ENCODE peak calls at places on chromosome 18, in seven cellular contexts. D is endodermal cell; H is iPS-NIHi11; X is stimulated activated CD4-positive, alpha-beta T cell treated with anti-CD3 and anti-CD28 coated beads, Interleukin-1b, Interleukin-23, amount 100 ng/mL, for 48 hours; R is aorta; M is coronary artery; Q is activated T-cell treated with anti-CD3 and anti-CD28 coated beads for 1 hour. Z is an unnamed sample.

GRCh38 chr18:28176674-28176932 is 327 bp downstream of the CDH2 start:
- DNase-seq in D (peak), H (no peak), R (no peak), X (no peak), Q (no peak), M (no peak), Z (no peak)

GRCh38 chr18:35041752-35042379 is 653 bp downstream of the MAPRE2 start:
- DNase-seq in H (no peak), M (no peak), R (no peak), Q (no peak), X (no peak), D (peak), Z (no peak)

GRCh38 chr18:7172611-7173010 is 55.0 kb upstream of the LAMA1 start:
- DNase-seq in M (no peak), Q (no peak), X (no peak), D (no peak), H (no peak), R (no peak), Z (no peak)

GRCh38 chr18:53944721-53945120 is 279.7 kb downstream of the MBD2 start:
- DNase-seq in D (no peak), X (no peak), R (no peak), M (no peak), H (no peak), Q (no peak), Z (peak)

GRCh38 chr18:46156124-46156745 is 52.0 kb downstream of the HAUS1 start:
- DNase-seq in Q (no peak), R (no peak), D (no peak), X (peak), M (no peak), H (no peak), Z (no peak)

GRCh38 chr18:8779251-8779650 is 73.9 kb downstream of the MTCL1 start:
- DNase-seq in X (no peak), M (no peak), R (no peak), Q (no peak), D (no peak), H (no peak), Z (no peak)

GRCh38 chr18:35682282-35682867 is 100.8 kb downstream of the GALNT1 start:
- DNase-seq in M (no peak), H (no peak), R (no peak), Q (no peak), D (no peak), X (no peak), Z (no peak)

GRCh38 chr18:12336251-12336650 is 28.2 kb downstream of the TUBB6 start:
- DNase-seq in D (peak), M (no peak), H (no peak), Q (no peak), X (no peak), R (no peak), Z (no peak)

GRCh38 chr18:54089749-54090459 is 134.6 kb downstream of the MBD2 start:
- DNase-seq in X (no peak), Q (no peak), D (no peak), M (no peak), R (no peak), H (no peak), Z (peak)

GRCh38 chr18:32114293-32114692 is 22.6 kb downstream of the RNF138 start:
- DNase-seq in D (no peak), R (no peak), H (no peak), M (no peak), X (no peak), Q (no peak), Z (no peak)

GRCh38 chr18:68233043-68233442 is 481.9 kb downstream of the TMX3 start:
- DNase-seq in Q (no peak), R (no peak), H (no peak), X (no peak), D (no peak), M (no peak), Z (no peak)

GRCh38 chr18:46411862-46412690 is 244.9 kb downstream of the LOXHD1 start:
- DNase-seq in R (no peak), M (no peak), D (peak), H (peak), Q (no peak), X (no peak), Z (no peak)

GRCh38 chr18:9091066-9091476 is 11.4 kb upstream of the NDUFV2 start:
- DNase-seq in X (peak), M (no peak), R (no peak), Q (no peak), D (no peak), H (no peak), Z (no peak)

GRCh38 chr18:12121175-12122095 is 27.8 kb downstream of the ANKRD62 start:
- DNase-seq in X (no peak), Q (no peak), H (peak), R (no peak), D (peak), M (no peak), Z (no peak)

GRCh38 chr18:48815581-48816324 is 135.0 kb downstream of the SMAD7 start:
- DNase-seq in D (peak), H (no peak), X (no peak), Q (no peak), M (peak), R (peak), Z (no peak)

GRCh38 chr18:8232791-8233190 is 376.4 kb upstream of the RAB12 start:
- DNase-seq in X (no peak), R (no peak), D (peak), H (peak), M (no peak), Q (no peak), Z (peak)

GRCh38 chr18:13316066-13316465 is 97.5 kb downstream of the LDLRAD4 start:
- DNase-seq in X (no peak), R (no peak), Q (no peak), M (no peak), D (no peak), H (no peak), Z (no peak)

GRCh38 chr18:43661570-43661969 is 384.3 kb upstream of the SYT4 start:
- DNase-seq in M (no peak), X (no peak), Q (no peak), H (peak), R (no peak), D (peak), Z (peak)

GRCh38 chr18:45365835-45366234 is 249.4 kb upstream of the SLC14A2 start:
- DNase-seq in M (no peak), H (no peak), X (no peak), Q (no peak), R (no peak), D (no peak), Z (no peak)

GRCh38 chr18:49214058-49214457 is 246.4 kb downstream of the DYM start:
- DNase-seq in R (no peak), H (no peak), D (no peak), Q (no peak), M (no peak), X (no peak), Z (no peak)

GRCh38 chr18:74316257-74317180 is 880 bp downstream of the C18orf63 start:
- DNase-seq in D (no peak), H (peak), Q (no peak), R (no peak), M (no peak), X (no peak), Z (no peak)

GRCh38 chr18:60883594-60883993 is 449.6 kb upstream of the CDH20 start:
- DNase-seq in Q (no peak), H (no peak), M (no peak), X (no peak), D (no peak), R (no peak), Z (no peak)

GRCh38 chr18:12086249-12086648 is 7.4 kb upstream of the ANKRD62 start:
- DNase-seq in D (no peak), X (no peak), H (peak), R (peak), Q (no peak), M (no peak), Z (no peak)

GRCh38 chr18:13112982-13113381 is 105.6 kb upstream of the LDLRAD4 start:
- DNase-seq in H (peak), D (peak), Q (no peak), M (no peak), X (no peak), R (no peak), Z (no peak)

GRCh38 chr18:49668583-49669290 is 106.9 kb downstream of the LIPG start:
- DNase-seq in M (no peak), Q (no peak), X (no peak), D (peak), H (peak), R (no peak), Z (no peak)

GRCh38 chr18:36843199-36843598 is 14.3 kb downstream of the KIAA1328 start:
- DNase-seq in Q (no peak), H (no peak), R (no peak), M (no peak), D (no peak), X (no peak), Z (no peak)